ENCODE peak calls at places on chromosomes 6 and 20, in six cellular contexts. B is left ventricle myocardium inferior, E is GM10248, Z is fibroblast of the aortic adventitia, Y is RWPE1, M is ascending aorta. V is an unnamed sample.
A peak's percentile ranks its signal among the peaks of the same experiment; 100 is the strongest.

GRCh38 chr6:167803816-167804215 is 22.9 kb upstream of the AFDN start:
- DNase-seq in Y (no peak), Z (no peak), E (no peak), B (no peak), M (no peak), V (no peak)

GRCh38 chr20:17798601-17799000 is 98.8 kb downstream of the BANF2 start:
- DNase-seq in B (no peak), E (no peak), M (no peak), Z (no peak), Y (no peak), V (no peak)

GRCh38 chr6:169745405-169745804 is 6.0 kb downstream of the DYNLT2 start:
- DNase-seq in E (no peak), Y (no peak), M (no peak), Z (no peak), B (no peak), V (no peak)

GRCh38 chr20:9021699-9022098 is 47.2 kb upstream of the PLCB4 start:
- DNase-seq in B (no peak), Y (no peak), M (no peak), Z (no peak), E (no peak), V (no peak)

GRCh38 chr6:24154121-24154520 is 28.1 kb downstream of the NRSN1 start:
- DNase-seq in Y (peak; percentile 5), Z (peak; percentile 1), E (no peak), B (no peak), M (no peak), V (no peak)

GRCh38 chr20:13118676-13119075 is 102.4 kb upstream of the ISM1 start:
- DNase-seq in B (no peak), Y (no peak), E (no peak), Z (no peak), M (no peak), V (no peak)

GRCh38 chr20:3420211-3420707 is 12.8 kb upstream of the DNAAF9 start:
- DNase-seq in Z (peak; percentile 58), E (peak; percentile 77), M (peak; percentile 71), B (peak; percentile 39), Y (peak; percentile 45), V (peak; percentile 58)

GRCh38 chr6:89736887-89737286 is 82.7 kb downstream of the MDN1 start:
- DNase-seq in Z (no peak), B (no peak), Y (no peak), E (no peak), M (no peak), V (no peak)

GRCh38 chr20:35849726-35850125 is 77.9 kb downstream of the PHF20 start:
- DNase-seq in Y (no peak), Z (no peak), E (no peak), B (no peak), M (peak; percentile 71), V (no peak)

GRCh38 chr6:144893737-144894151 is 608.6 kb downstream of the UTRN start:
- DNase-seq in B (no peak), Y (no peak), M (no peak), E (no peak), Z (no peak), V (no peak)

GRCh38 chr6:53326372-53327016 is 22.3 kb downstream of the ELOVL5 start:
- DNase-seq in E (no peak), M (peak; percentile 73), B (no peak), Z (peak; percentile 98), Y (peak; percentile 90), V (peak; percentile 98)

GRCh38 chr6:131761061-131761761 is 46.6 kb upstream of the ENPP1 start:
- DNase-seq in Y (peak; percentile 35), E (no peak), M (no peak), B (no peak), Z (peak; percentile 68), V (peak; percentile 61)

GRCh38 chr6:2961971-2962370 is 9.4 kb downstream of the SERPINB6 start:
- DNase-seq in B (no peak), E (no peak), Z (no peak), Y (no peak), M (peak; percentile 60), V (no peak)

GRCh38 chr6:84027340-84028183 is 6.0 kb upstream of the MRAP2 start:
- DNase-seq in E (no peak), Z (peak; percentile 83), B (no peak), M (peak; percentile 89), Y (peak; percentile 70), V (peak; percentile 78)

GRCh38 chr6:137793805-137794508 is 73.1 kb upstream of the TNFAIP3 start:
- DNase-seq in Y (no peak), E (no peak), Z (no peak), M (no peak), B (no peak), V (no peak)

GRCh38 chr6:106125925-106126435 is 39.8 kb downstream of the PRDM1 start:
- DNase-seq in B (no peak), M (no peak), E (peak; percentile 52), Z (no peak), Y (no peak), V (no peak)

GRCh38 chr6:11423072-11423471 is 114.5 kb upstream of the TMEM170B start:
- DNase-seq in M (no peak), B (no peak), Z (no peak), E (no peak), Y (no peak), V (no peak)

GRCh38 chr6:89348372-89348771 is 4.2 kb downstream of the UBE2J1 start:
- DNase-seq in E (no peak), Y (no peak), B (no peak), M (no peak), Z (peak; percentile 16), V (no peak)

GRCh38 chr6:115843945-115844344 is 216.7 kb downstream of the FRK start:
- DNase-seq in Y (no peak), B (no peak), M (no peak), Z (no peak), E (no peak), V (no peak)

DNA sequence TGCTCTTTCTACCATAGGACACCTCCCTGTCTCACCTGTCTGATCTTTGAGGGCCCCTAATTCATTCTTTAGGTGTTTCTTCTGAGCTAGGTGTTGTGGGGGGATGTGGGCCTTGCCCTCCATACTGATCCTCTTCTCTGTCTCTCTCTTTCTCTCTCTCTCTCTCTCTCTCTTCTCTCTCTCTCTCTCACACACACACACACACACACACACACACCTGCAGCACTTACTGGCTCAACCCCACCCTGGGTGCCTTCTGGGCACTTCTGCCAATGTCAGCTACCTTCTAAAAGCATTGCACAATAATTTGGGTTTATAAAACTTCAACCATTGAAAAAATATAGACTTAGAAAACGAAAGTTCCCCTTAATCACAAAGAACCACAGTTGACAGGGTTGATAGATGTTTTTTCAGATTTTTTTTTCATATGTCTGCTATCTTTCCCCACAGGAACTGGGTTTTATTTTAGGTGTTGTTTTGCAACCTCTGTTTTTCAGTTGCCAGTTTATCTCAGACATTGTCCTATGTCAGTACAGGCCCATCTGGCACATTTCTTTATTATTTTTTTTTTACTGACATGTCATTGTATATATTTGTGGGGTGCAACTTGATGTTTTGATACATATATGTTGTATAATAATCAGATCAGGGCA is 28.1 kb downstream of the PKIG start:
- DNase-seq in M (no peak), B (no peak), Y (no peak), Z (peak; percentile 35), E (no peak), V (no peak)
- TF ChIP-seq CTCF in M (no peak), B (no peak), Y (peak; percentile 89), Z (no peak), E (no peak), V (no peak)

GRCh38 chr20:51335329-51335841 is 207.1 kb downstream of the NFATC2 start:
- DNase-seq in Z (peak; percentile 87), B (no peak), E (peak; percentile 33), Y (peak; percentile 94), M (no peak), V (peak; percentile 96)
- TF ChIP-seq CTCF in Z (no peak), B (no peak), E (no peak), Y (no peak), M (no peak), V (peak; percentile 59)

DNA sequence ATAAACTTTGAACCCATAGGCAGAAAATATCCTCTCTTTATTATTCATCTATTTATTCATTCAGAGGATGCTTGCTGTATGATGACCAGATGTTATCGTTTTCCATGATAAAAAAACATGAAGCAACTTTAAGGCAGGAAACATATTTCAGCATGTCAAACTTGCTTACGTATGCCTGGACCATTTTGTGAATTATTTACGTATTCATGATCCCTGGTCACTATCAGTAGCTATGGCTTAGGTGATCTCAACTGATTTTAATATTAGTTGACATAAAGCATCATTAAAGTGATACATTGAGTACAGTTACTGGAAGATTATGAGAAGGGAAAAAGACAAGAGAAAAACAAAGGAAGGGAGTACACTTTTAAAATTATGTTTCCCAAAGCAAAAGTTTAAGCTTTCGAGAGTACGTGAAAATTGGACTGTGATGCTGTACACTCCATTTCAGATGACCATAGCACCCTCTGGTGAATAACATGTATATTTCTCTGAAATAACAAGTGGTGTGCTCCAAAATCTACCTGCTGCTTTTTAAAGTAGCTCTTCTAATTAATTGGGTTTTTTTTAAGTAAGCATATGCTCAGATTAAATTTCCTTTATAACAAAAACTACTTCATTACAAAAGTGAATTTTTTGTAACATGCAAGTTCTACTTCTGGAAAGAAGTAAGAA is 215.1 kb upstream of the HSF2 start:
- DNase-seq in E (no peak), Y (peak; percentile 15), M (no peak), B (no peak), Z (peak; percentile 69), V (peak; percentile 32)
- TF ChIP-seq CTCF in E (peak; percentile 6), Y (peak; percentile 40), M (peak; percentile 27), B (peak; percentile 64), Z (peak; percentile 57), V (peak; percentile 74)

GRCh38 chr20:51487525-51488279 is 54.8 kb downstream of the NFATC2 start:
- DNase-seq in B (no peak), Z (peak; percentile 38), Y (peak; percentile 99), M (no peak), E (no peak), V (peak; percentile 55)
- TF ChIP-seq CTCF in B (no peak), Z (no peak), Y (no peak), M (no peak), E (no peak), V (peak; percentile 37)

GRCh38 chr6:124683507-124683906 is 278.7 kb upstream of the RNF217 start:
- DNase-seq in Z (no peak), E (no peak), M (no peak), B (no peak), Y (no peak), V (no peak)
- TF ChIP-seq CTCF in Z (no peak), E (no peak), M (no peak), B (no peak), Y (no peak), V (no peak)

V was measured in HFFc6.